ENCODE peak calls at places on chromosomes 12 and 14, in four cellular contexts. R, P, I and N are unnamed samples.

GRCh38 chr12:102964872-102965271 is 7.4 kb downstream of the ASCL1 start:
- DNase-seq in R (no peak), P (no peak), I (peak; percentile 29), N (peak; percentile 61)

GRCh38 chr14:97777622-97778021 is 980.4 kb downstream of the VRK1 start:
- DNase-seq in R (no peak), P (no peak), I (no peak), N (no peak)

GRCh38 chr12:11174022-11174421 is 3.0 kb downstream of the SMIM10L1 start:
- DNase-seq in R (no peak), P (no peak), I (no peak), N (no peak)

GRCh38 chr12:118611295-118611694 is 234.9 kb downstream of the SUDS3 start:
- DNase-seq in R (no peak), P (no peak), I (peak; percentile 54), N (peak; percentile 30)

GRCh38 chr12:124758266-124759200 is 105.1 kb downstream of the SCARB1 start:
- DNase-seq in R (no peak), P (no peak), I (no peak), N (peak; percentile 35)

GRCh38 chr14:76763362-76764041 is 2.2 kb downstream of the VASH1 start:
- DNase-seq in R (no peak), P (no peak), I (no peak), N (no peak)

GRCh38 chr12:54196396-54196795 is 7.6 kb upstream of the SMUG1 start:
- DNase-seq in R (no peak), P (no peak), I (no peak), N (no peak)

GRCh38 chr14:68841030-68841809 is 48.4 kb upstream of the ZFP36L1 start:
- DNase-seq in R (no peak), P (no peak), I (no peak), N (no peak)

GRCh38 chr14:104686624-104687517 is 2.5 kb upstream of the INF2 start:
- DNase-seq in R (no peak), P (no peak), I (no peak), N (no peak)

GRCh38 chr12:42729532-42729895 is 140.0 kb upstream of the PRICKLE1 start:
- DNase-seq in R (no peak), P (no peak), I (no peak), N (no peak)

GRCh38 chr14:104424406-104425072 is 155.0 kb upstream of the C14orf180 start:
- DNase-seq in R (no peak), P (no peak), I (no peak), N (peak; percentile 57)

GRCh38 chr12:72275551-72275950 is 3.4 kb downstream of the TRHDE start:
- DNase-seq in R (no peak), P (no peak), I (no peak), N (no peak)

GRCh38 chr14:95421741-95422140 is 94.7 kb downstream of the SYNE3 start:
- DNase-seq in R (no peak), P (no peak), I (no peak), N (no peak)

GRCh38 chr12:65826513-65827171 is 2.4 kb downstream of the HMGA2 start:
- DNase-seq in R (peak; percentile 68), P (no peak), I (no peak), N (no peak)

GRCh38 chr12:65194949-65195348 is 25.6 kb downstream of the LEMD3 start:
- DNase-seq in R (no peak), P (no peak), I (no peak), N (no peak)

GRCh38 chr14:95564060-95564459 is 29.2 kb downstream of the GLRX5 start:
- DNase-seq in R (no peak), P (no peak), I (peak; percentile 43), N (no peak)

GRCh38 chr12:53964315-53964713 is 8.6 kb upstream of the HOXC11 start:
- DNase-seq in R (no peak), P (no peak), I (no peak), N (no peak)

GRCh38 chr12:53677612-53678133 is 1.8 kb upstream of the ATP5MC2 start:
- DNase-seq in R (no peak), P (no peak), I (no peak), N (no peak)

GRCh38 chr12:21337453-21337852 is 2.7 kb upstream of the SLCO1A2 start:
- DNase-seq in R (no peak), P (no peak), I (no peak), N (no peak)

GRCh38 chr14:83096092-83096491 is 1562.4 kb upstream of the SEL1L start:
- DNase-seq in R (no peak), P (no peak), I (no peak), N (no peak)

GRCh38 chr12:9724023-9724422 is 8.9 kb downstream of the CLECL1 start:
- DNase-seq in R (no peak), P (no peak), I (no peak), N (no peak)

GRCh38 chr12:58310368-58310767 is 369.0 kb downstream of the ATP23 start:
- DNase-seq in R (no peak), P (no peak), I (no peak), N (no peak)

GRCh38 chr12:124821252-124822200 is 42.1 kb downstream of the SCARB1 start:
- DNase-seq in R (no peak), P (no peak), I (no peak), N (no peak)

GRCh38 chr12:94277426-94278000 is 129.1 kb downstream of the PLXNC1 start:
- DNase-seq in R (no peak), P (no peak), I (no peak), N (no peak)

GRCh38 chr12:41743835-41744234 is 400.8 kb downstream of the GXYLT1 start:
- DNase-seq in R (peak; percentile 50), P (no peak), I (no peak), N (no peak)

GRCh38 chr12:22038734-22039133 is 7.3 kb upstream of the CMAS start:
- DNase-seq in R (no peak), P (no peak), I (no peak), N (no peak)

GRCh38 chr14:30443368-30444007 is 115.5 kb upstream of the G2E3 start:
- DNase-seq in R (peak; percentile 20), P (no peak), I (no peak), N (no peak)

GRCh38 chr12:31474751-31475150 is 116.2 kb downstream of the DENND5B start:
- DNase-seq in R (no peak), P (no peak), I (no peak), N (no peak)

GRCh38 chr12:115451151-115451784 is 767.3 kb upstream of the TBX3 start:
- DNase-seq in R (no peak), P (no peak), I (no peak), N (no peak)

GRCh38 chr14:26930576-26930975 is 332.7 kb upstream of the NOVA1 start:
- DNase-seq in R (no peak), P (no peak), I (no peak), N (no peak)

GRCh38 chr14:79011091-79011919 is 841.1 kb downstream of the NRXN3 start:
- DNase-seq in R (peak; percentile 63), P (no peak), I (no peak), N (peak; percentile 38)
- TF ChIP-seq CTCF in R (peak; percentile 51), P (peak; percentile 84), I (peak; percentile 23), N (peak; percentile 43)

GRCh38 chr14:93212432-93212831 is 5.4 kb downstream of the UBR7 start:
- DNase-seq in R (no peak), P (no peak), I (no peak), N (no peak)

GRCh38 chr14:93201155-93201704 is 5.6 kb downstream of the GON7 start:
- DNase-seq in R (no peak), P (no peak), I (no peak), N (no peak)

GRCh38 chr14:93207468-93208308 is 632 bp downstream of the UBR7 start:
- DNase-seq in R (peak; percentile 58), P (no peak), I (peak; percentile 59), N (peak; percentile 62)

GRCh38 chr14:93206793-93207467 is at the start of the genes GON7 and UBR7:
- DNase-seq in R (peak; percentile 96), P (peak; percentile 89), I (peak; percentile 95), N (peak; percentile 94)
- TF ChIP-seq CTCF in R (no peak), P (peak; percentile 10), I (peak; percentile 15), N (no peak)

DNA sequence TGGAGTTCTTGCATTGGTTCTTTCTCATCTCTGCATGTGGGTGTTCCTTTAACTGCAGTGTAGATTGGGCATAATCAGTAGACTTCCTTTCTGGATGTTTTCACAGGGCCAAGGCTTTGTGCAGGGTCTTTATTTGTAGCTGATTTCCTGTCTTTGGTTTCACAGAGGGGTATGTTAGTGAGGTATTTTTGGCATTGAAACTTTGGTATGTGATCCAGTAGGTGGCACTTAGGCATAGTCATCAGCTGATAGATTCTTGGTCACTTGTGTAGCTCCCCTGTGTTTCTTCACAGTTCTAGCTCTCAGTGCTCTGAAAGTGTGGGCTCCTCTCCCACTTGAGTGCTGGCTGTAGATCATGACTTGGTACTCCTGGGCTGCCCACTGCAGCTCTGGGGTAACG is 52.7 kb upstream of the LMO3 start:
- DNase-seq in R (no peak), P (no peak), I (no peak), N (no peak)
- TF ChIP-seq CTCF in R (no peak), P (no peak), I (no peak), N (no peak)

GRCh38 chr12:14774074-14774943 is 29.0 kb downstream of the WBP11 start:
- DNase-seq in R (peak; percentile 94), P (peak; percentile 83), I (peak; percentile 96), N (peak; percentile 88)
- TF ChIP-seq CTCF in R (no peak), P (peak; percentile 8), I (no peak), N (no peak)

GRCh38 chr12:129704232-129704830 is 199.5 kb downstream of the TMEM132D start:
- DNase-seq in R (no peak), P (no peak), I (no peak), N (no peak)
- TF ChIP-seq CTCF in R (no peak), P (no peak), I (no peak), N (no peak)